ENCODE peak calls at places on chromosome 14, in six cellular contexts. One of them, this sample, is unnamed.
A peak's percentile ranks its signal among the peaks of the same experiment; 100 is the strongest.

GRCh38 chr14:59252772-59253500 is 64.5 kb downstream of the DAAM1 start:
- DNase-seq in ovary: peak; percentile 28
- DNase-seq in HCT116: no peak
- DNase-seq in tibial artery: no peak
- DNase-seq in cardiac muscle cell: peak; percentile 87
- DNase-seq in breast epithelium: no peak
- DNase-seq in this sample: no peak

GRCh38 chr14:69154779-69155178 is 1.9 kb upstream of the DCAF5 start:
- DNase-seq in ovary: peak; percentile 23
- DNase-seq in HCT116: no peak
- DNase-seq in tibial artery: no peak
- DNase-seq in cardiac muscle cell: peak; percentile 45
- DNase-seq in breast epithelium: no peak
- DNase-seq in this sample: no peak

GRCh38 chr14:95507174-95507573 is 9.3 kb downstream of the SYNE3 start:
- DNase-seq in ovary: peak; percentile 75
- DNase-seq in HCT116: no peak
- DNase-seq in tibial artery: peak; percentile 82
- DNase-seq in cardiac muscle cell: peak; percentile 97
- DNase-seq in breast epithelium: peak; percentile 81
- DNase-seq in this sample: peak; percentile 92

GRCh38 chr14:99576304-99576703 is 27.7 kb downstream of the CCDC85C start:
- DNase-seq in ovary: no peak
- DNase-seq in HCT116: no peak
- DNase-seq in tibial artery: no peak
- DNase-seq in cardiac muscle cell: no peak
- DNase-seq in breast epithelium: no peak
- DNase-seq in this sample: no peak

GRCh38 chr14:68939893-68940613 is 39.0 kb downstream of the ACTN1 start:
- DNase-seq in ovary: peak; percentile 59
- DNase-seq in HCT116: no peak
- DNase-seq in tibial artery: peak; percentile 85
- DNase-seq in cardiac muscle cell: peak; percentile 98
- DNase-seq in breast epithelium: no peak
- DNase-seq in this sample: peak; percentile 92

GRCh38 chr14:90573385-90574105 is 176.7 kb downstream of the CALM1 start:
- DNase-seq in ovary: peak; percentile 42
- DNase-seq in HCT116: no peak
- DNase-seq in tibial artery: no peak
- DNase-seq in cardiac muscle cell: peak; percentile 60
- DNase-seq in breast epithelium: no peak
- DNase-seq in this sample: no peak

GRCh38 chr14:58572092-58572853 is 65.5 kb upstream of the DACT1 start:
- DNase-seq in ovary: no peak
- DNase-seq in HCT116: no peak
- DNase-seq in tibial artery: no peak
- DNase-seq in cardiac muscle cell: peak; percentile 35
- DNase-seq in breast epithelium: no peak
- DNase-seq in this sample: no peak

GRCh38 chr14:53793790-53794560 is 162.7 kb downstream of the BMP4 start:
- DNase-seq in ovary: no peak
- DNase-seq in HCT116: no peak
- DNase-seq in tibial artery: peak; percentile 32
- DNase-seq in cardiac muscle cell: no peak
- DNase-seq in breast epithelium: no peak
- DNase-seq in this sample: no peak

GRCh38 chr14:55579724-55580400 is at the start of gene KTN1:
- DNase-seq in ovary: peak; percentile 80
- DNase-seq in HCT116: peak; percentile 48
- DNase-seq in tibial artery: peak; percentile 77
- DNase-seq in cardiac muscle cell: peak; percentile 88
- DNase-seq in breast epithelium: peak; percentile 77
- DNase-seq in this sample: peak; percentile 59

DNA sequence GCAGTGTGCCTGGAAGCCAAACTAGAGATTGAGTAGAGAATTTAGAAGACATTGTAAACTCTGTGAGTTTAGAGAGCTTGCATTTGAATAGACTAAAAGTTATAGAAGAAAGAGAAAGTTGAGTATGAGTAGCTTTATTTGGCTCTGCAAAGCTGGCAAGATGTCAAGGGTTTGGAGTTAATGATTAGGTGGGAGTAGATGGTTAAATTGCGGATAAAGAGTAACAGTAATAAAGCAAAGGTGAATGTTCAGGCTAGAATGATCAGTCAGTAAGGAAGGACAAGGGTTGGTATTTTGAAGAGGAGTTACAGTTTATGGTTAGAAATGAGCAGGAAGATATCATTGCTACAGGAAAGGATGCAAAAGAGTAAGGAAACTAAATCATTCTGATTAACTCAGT is 5.2 kb downstream of the PPM1A start:
- DNase-seq in ovary: no peak
- DNase-seq in HCT116: no peak
- DNase-seq in tibial artery: no peak
- DNase-seq in cardiac muscle cell: no peak
- DNase-seq in breast epithelium: no peak
- DNase-seq in this sample: no peak
- H3K4me1 ChIP-seq in ovary: peaks cover 4% of the 10 kb centered on the region
- H3K4me1 ChIP-seq in HCT116: no peaks in the 10 kb centered on the region
- H3K4me1 ChIP-seq in tibial artery: peaks cover 41% of the 10 kb centered on the region
- H3K4me1 ChIP-seq in cardiac muscle cell: peaks cover 26% of the 10 kb centered on the region
- H3K4me1 ChIP-seq in breast epithelium: no peaks in the 10 kb centered on the region
- H3K4me1 ChIP-seq in this sample: peaks cover 18% of the 10 kb centered on the region

DNA sequence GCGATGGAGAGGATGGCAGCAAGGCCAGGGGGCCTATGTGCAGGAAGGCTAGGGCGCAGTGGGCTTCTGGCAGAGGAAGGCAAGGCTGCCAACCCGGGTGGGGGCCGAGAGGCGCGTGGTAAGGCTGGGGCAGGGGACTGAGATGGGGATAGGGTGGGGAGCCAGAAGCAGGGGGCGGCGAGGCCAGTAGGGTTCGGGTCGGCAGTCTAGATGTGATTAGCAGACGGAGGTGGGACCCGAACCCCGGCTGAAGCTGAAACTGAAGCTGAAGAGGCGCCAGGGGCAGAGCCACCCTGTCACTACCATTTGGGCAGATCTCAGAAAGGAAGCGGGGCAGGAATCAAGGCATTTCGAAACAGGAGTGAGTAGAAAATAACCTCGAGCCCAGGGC is 519 bp downstream of the TMED8 start:
- DNase-seq in ovary: peak; percentile 23
- DNase-seq in HCT116: no peak
- DNase-seq in tibial artery: peak; percentile 21
- DNase-seq in cardiac muscle cell: no peak
- DNase-seq in breast epithelium: no peak
- DNase-seq in this sample: no peak
- H3K4me1 ChIP-seq in ovary: peaks cover 5% of the 10 kb centered on the region
- H3K4me1 ChIP-seq in HCT116: peaks cover 12% of the 10 kb centered on the region
- H3K4me1 ChIP-seq in tibial artery: peaks cover 15% of the 10 kb centered on the region
- H3K4me1 ChIP-seq in cardiac muscle cell: peaks cover 17% of the 10 kb centered on the region
- H3K4me1 ChIP-seq in breast epithelium: no peaks in the 10 kb centered on the region
- H3K4me1 ChIP-seq in this sample: no peaks in the 10 kb centered on the region

GRCh38 chr14:49485290-49485689 is 100.9 kb downstream of the RPS29 start:
- DNase-seq in ovary: no peak
- DNase-seq in HCT116: no peak
- DNase-seq in tibial artery: no peak
- DNase-seq in cardiac muscle cell: no peak
- DNase-seq in breast epithelium: no peak
- DNase-seq in this sample: no peak
- H3K4me1 ChIP-seq in ovary: no peaks in the 10 kb centered on the region
- H3K4me1 ChIP-seq in HCT116: no peaks in the 10 kb centered on the region
- H3K4me1 ChIP-seq in tibial artery: no peaks in the 10 kb centered on the region
- H3K4me1 ChIP-seq in cardiac muscle cell: no peaks in the 10 kb centered on the region
- H3K4me1 ChIP-seq in breast epithelium: no peaks in the 10 kb centered on the region
- H3K4me1 ChIP-seq in this sample: no peaks in the 10 kb centered on the region

GRCh38 chr14:74978416-74978947 is 23.1 kb upstream of the PGF start:
- DNase-seq in ovary: no peak
- DNase-seq in HCT116: no peak
- DNase-seq in tibial artery: no peak
- DNase-seq in cardiac muscle cell: no peak
- DNase-seq in breast epithelium: no peak
- DNase-seq in this sample: no peak
- H3K4me1 ChIP-seq in ovary: peaks cover 6% of the 10 kb centered on the region
- H3K4me1 ChIP-seq in HCT116: no peaks in the 10 kb centered on the region
- H3K4me1 ChIP-seq in tibial artery: peaks cover 64% of the 10 kb centered on the region
- H3K4me1 ChIP-seq in cardiac muscle cell: peaks cover 13% of the 10 kb centered on the region
- H3K4me1 ChIP-seq in breast epithelium: peaks cover 2% of the 10 kb centered on the region
- H3K4me1 ChIP-seq in this sample: peaks cover 10% of the 10 kb centered on the region

GRCh38 chr14:61530896-61531295 is 164.4 kb upstream of the HIF1A start:
- DNase-seq in ovary: no peak
- DNase-seq in HCT116: no peak
- DNase-seq in tibial artery: no peak
- DNase-seq in cardiac muscle cell: no peak
- DNase-seq in breast epithelium: no peak
- DNase-seq in this sample: no peak

GRCh38 chr14:61530296-61530695 is 165.0 kb upstream of the HIF1A start:
- DNase-seq in ovary: no peak
- DNase-seq in HCT116: no peak
- DNase-seq in tibial artery: no peak
- DNase-seq in cardiac muscle cell: no peak
- DNase-seq in breast epithelium: no peak
- DNase-seq in this sample: no peak

GRCh38 chr14:61526405-61527312 is 168.7 kb upstream of the HIF1A start:
- DNase-seq in ovary: no peak
- DNase-seq in HCT116: no peak
- DNase-seq in tibial artery: no peak
- DNase-seq in cardiac muscle cell: no peak
- DNase-seq in breast epithelium: peak; percentile 92
- DNase-seq in this sample: no peak

GRCh38 chr14:61527325-61528100 is 167.8 kb upstream of the HIF1A start:
- DNase-seq in ovary: peak; percentile 57
- DNase-seq in HCT116: no peak
- DNase-seq in tibial artery: no peak
- DNase-seq in cardiac muscle cell: peak; percentile 89
- DNase-seq in breast epithelium: no peak
- DNase-seq in this sample: no peak

GRCh38 chr14:61528591-61529021 is 166.7 kb upstream of the HIF1A start:
- DNase-seq in ovary: no peak
- DNase-seq in HCT116: no peak
- DNase-seq in tibial artery: no peak
- DNase-seq in cardiac muscle cell: peak; percentile 76
- DNase-seq in breast epithelium: no peak
- DNase-seq in this sample: peak; percentile 83
- H3K4me1 ChIP-seq in ovary: peaks cover 21% of the 10 kb centered on the region
- H3K4me1 ChIP-seq in HCT116: peaks cover 72% of the 10 kb centered on the region
- H3K4me1 ChIP-seq in tibial artery: peaks cover 33% of the 10 kb centered on the region
- H3K4me1 ChIP-seq in cardiac muscle cell: peaks cover 43% of the 10 kb centered on the region
- H3K4me1 ChIP-seq in breast epithelium: peaks cover 3% of the 10 kb centered on the region
- H3K4me1 ChIP-seq in this sample: peaks cover 34% of the 10 kb centered on the region

GRCh38 chr14:21102472-21103164 is 1.8 kb downstream of the TMEM253 start:
- DNase-seq in ovary: no peak
- DNase-seq in HCT116: no peak
- DNase-seq in tibial artery: no peak
- DNase-seq in cardiac muscle cell: peak; percentile 13
- DNase-seq in breast epithelium: no peak
- DNase-seq in this sample: peak; percentile 18
- H3K4me1 ChIP-seq in ovary: peaks cover 4% of the 10 kb centered on the region
- H3K4me1 ChIP-seq in HCT116: peaks cover 47% of the 10 kb centered on the region
- H3K4me1 ChIP-seq in tibial artery: peaks cover 46% of the 10 kb centered on the region
- H3K4me1 ChIP-seq in cardiac muscle cell: peaks cover 29% of the 10 kb centered on the region
- H3K4me1 ChIP-seq in breast epithelium: peaks cover 8% of the 10 kb centered on the region
- H3K4me1 ChIP-seq in this sample: peaks cover 47% of the 10 kb centered on the region

This sample was measured in foreskin keratinocyte.